ENCODE peak calls at places on chromosome 5, in nine cellular contexts. H, B, Z, W, F, L, S, R and M are unnamed samples.

GRCh38 chr5:14039576-14039975 is 95.1 kb upstream of the DNAH5 start:
- DNase-seq in B (no peak), S (no peak), Z (no peak), R (peak; percentile 44), W (peak; percentile 99), F (no peak), H (no peak), L (no peak), M (no peak)

GRCh38 chr5:74104469-74104868 is 478.5 kb downstream of the ARHGEF28 start:
- DNase-seq in W (peak; percentile 10), F (no peak), R (no peak), H (no peak), Z (no peak), L (no peak), B (no peak), S (no peak), M (no peak)

GRCh38 chr5:23466401-23466886 is 41.0 kb upstream of the PRDM9 start:
- DNase-seq in L (no peak), F (no peak), W (peak; percentile 93), S (no peak), R (no peak), H (no peak), Z (no peak), B (no peak), M (no peak)

GRCh38 chr5:143554918-143555477 is 151.5 kb upstream of the NR3C1 start:
- DNase-seq in Z (no peak), H (no peak), R (no peak), B (peak; percentile 79), L (no peak), F (no peak), W (no peak), S (no peak), M (no peak)

GRCh38 chr5:179766021-179766725 is 27.6 kb upstream of the LTC4S start:
- DNase-seq in L (no peak), H (no peak), W (no peak), R (peak; percentile 23), B (no peak), Z (no peak), S (no peak), F (no peak), M (no peak)

GRCh38 chr5:168409601-168410458 is 76.4 kb upstream of the RARS1 start:
- DNase-seq in H (no peak), L (peak; percentile 47), S (no peak), B (peak; percentile 98), Z (no peak), F (no peak), R (peak; percentile 92), W (peak; percentile 62), M (peak; percentile 47)

GRCh38 chr5:34587355-34588241 is 68.5 kb upstream of the RAI14 start:
- DNase-seq in R (peak; percentile 47), L (no peak), B (peak; percentile 92), Z (no peak), S (no peak), W (peak; percentile 76), F (no peak), H (no peak), M (no peak)

GRCh38 chr5:159034083-159034824 is 65.5 kb downstream of the EBF1 start:
- DNase-seq in W (peak; percentile 1), R (peak; percentile 57), S (no peak), Z (peak; percentile 11), F (no peak), L (no peak), H (no peak), B (peak; percentile 56), M (no peak)

GRCh38 chr5:78007232-78007631 is 231.1 kb upstream of the TBCA start:
- DNase-seq in Z (no peak), F (no peak), H (no peak), B (no peak), L (no peak), R (no peak), S (no peak), W (no peak), M (no peak)

GRCh38 chr5:124651663-124652513 is 94.6 kb downstream of the ZNF608 start:
- DNase-seq in L (peak; percentile 36), H (peak; percentile 94), W (peak; percentile 70), B (peak; percentile 88), F (peak; percentile 50), Z (peak; percentile 73), S (peak; percentile 90), R (peak; percentile 62), M (peak; percentile 76)

GRCh38 chr5:6717687-6718086 is 4.5 kb downstream of the TENT4A start:
- DNase-seq in F (no peak), B (no peak), H (peak; percentile 54), L (no peak), W (no peak), R (no peak), S (peak; percentile 69), Z (no peak), M (no peak)

GRCh38 chr5:66012271-66012670 is 85.9 kb downstream of the ERBIN start:
- DNase-seq in L (no peak), Z (no peak), S (no peak), H (no peak), B (no peak), R (no peak), W (no peak), F (no peak), M (no peak)

GRCh38 chr5:158525663-158526062 is 574.1 kb downstream of the EBF1 start:
- DNase-seq in H (no peak), S (no peak), L (no peak), R (no peak), Z (no peak), B (no peak), F (peak; percentile 21), W (no peak), M (no peak)

GRCh38 chr5:81785311-81785710 is 34.4 kb upstream of the SSBP2 start:
- DNase-seq in F (no peak), S (no peak), Z (no peak), H (no peak), R (no peak), W (peak; percentile 16), L (no peak), B (no peak), M (no peak)

GRCh38 chr5:51385214-51385613 is 2.0 kb downstream of the ISL1 start:
- DNase-seq in W (no peak), L (no peak), H (no peak), Z (no peak), R (peak; percentile 15), S (no peak), F (no peak), B (no peak), M (no peak)

GRCh38 chr5:88542786-88543185 is 274.1 kb upstream of the TMEM161B start:
- DNase-seq in F (no peak), B (no peak), W (no peak), Z (no peak), S (no peak), R (no peak), L (no peak), H (no peak), M (no peak)

GRCh38 chr5:64972591-64972990 is 203.9 kb downstream of the CWC27 start:
- DNase-seq in F (no peak), Z (no peak), B (no peak), L (no peak), W (no peak), R (no peak), H (no peak), S (no peak), M (no peak)

GRCh38 chr5:148125641-148126040 is 42.7 kb upstream of the SPINK14 start:
- DNase-seq in W (peak; percentile 60), L (no peak), Z (no peak), R (peak; percentile 8), F (no peak), S (no peak), H (no peak), B (peak; percentile 7), M (no peak)

GRCh38 chr5:133582971-133583370 is 29.4 kb downstream of the FSTL4 start:
- DNase-seq in F (no peak), R (no peak), B (no peak), S (peak; percentile 57), L (no peak), H (no peak), W (no peak), Z (no peak), M (no peak)

GRCh38 chr5:65791721-65792698 is 70.0 kb downstream of the NLN start:
- DNase-seq in H (no peak), B (no peak), F (no peak), Z (no peak), W (no peak), L (no peak), S (no peak), R (no peak), M (no peak)

DNA sequence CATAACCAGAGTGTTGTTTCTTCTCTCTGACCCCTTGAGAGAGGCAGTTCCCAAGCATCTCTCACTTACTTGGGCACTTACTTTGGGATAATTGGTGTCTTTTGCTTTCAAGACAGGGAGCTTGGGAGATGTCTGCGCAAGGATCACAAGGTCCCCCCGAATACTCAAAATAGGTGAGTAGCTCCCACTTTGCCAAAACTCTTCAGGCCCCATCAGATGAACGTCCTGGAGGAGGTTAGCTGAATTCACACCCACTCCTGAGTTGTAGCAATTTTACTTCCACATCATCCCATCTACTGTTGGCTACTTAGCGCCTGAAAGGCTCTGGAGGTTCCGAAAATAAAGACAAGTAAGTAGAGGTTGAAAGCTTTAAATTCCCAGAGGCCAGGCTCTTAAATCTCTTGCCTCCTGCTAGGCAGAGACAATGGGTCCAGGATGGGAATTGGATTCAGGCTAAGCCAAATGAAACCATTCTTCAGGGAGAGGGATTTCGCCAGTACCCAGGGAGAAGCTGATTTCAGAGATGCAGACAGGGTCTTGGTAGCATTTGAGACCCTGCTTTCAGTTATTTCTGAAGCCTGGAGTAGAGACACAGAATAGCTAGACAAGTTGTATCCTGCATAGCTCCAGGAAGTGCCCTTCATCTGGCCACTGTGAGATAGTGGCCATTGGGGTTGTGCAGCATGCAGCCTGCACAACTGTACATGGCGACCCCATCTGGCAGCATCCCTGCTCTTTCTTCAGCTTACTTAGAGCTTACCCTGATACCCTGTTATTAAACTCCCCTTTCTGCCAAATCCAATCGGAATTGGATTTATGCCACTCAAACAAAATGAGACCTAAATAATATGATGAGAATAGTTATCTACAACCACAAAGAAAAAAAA is 60.1 kb downstream of the BOD1 start:
- DNase-seq in H (no peak), S (no peak), R (no peak), L (no peak), W (no peak), Z (no peak), B (no peak), F (no peak), M (no peak)
- TF ChIP-seq CTCF in H (no peak), S (no peak), R (no peak), L (no peak), W (no peak), Z (no peak), B (no peak), F (no peak), M (no peak)

GRCh38 chr5:150589791-150590601 is 50.5 kb upstream of the SYNPO start:
- DNase-seq in L (no peak), W (no peak), H (peak; percentile 88), S (no peak), B (peak; percentile 74), F (peak; percentile 57), R (peak; percentile 72), Z (no peak), M (no peak)
- TF ChIP-seq CTCF in L (no peak), W (no peak), H (no peak), S (peak; percentile 8), B (peak; percentile 89), F (peak; percentile 53), R (peak; percentile 86), Z (no peak), M (peak; percentile 4)

GRCh38 chr5:43401827-43402226 is 10.4 kb downstream of the CCL28 start:
- DNase-seq in Z (no peak), S (no peak), R (peak; percentile 14), F (no peak), W (peak; percentile 43), B (no peak), H (no peak), L (no peak), M (no peak)
- TF ChIP-seq CTCF in Z (peak; percentile 31), S (peak; percentile 26), R (peak; percentile 56), F (no peak), W (peak; percentile 51), B (peak; percentile 46), H (no peak), L (no peak), M (no peak)

GRCh38 chr5:145887217-145887616 is 14.4 kb upstream of the GRXCR2 start:
- DNase-seq in F (no peak), S (no peak), L (no peak), B (no peak), R (no peak), H (no peak), W (peak; percentile 13), Z (no peak), M (no peak)
- TF ChIP-seq CTCF in F (no peak), S (no peak), L (no peak), B (peak; percentile 9), R (no peak), H (no peak), W (peak; percentile 38), Z (peak; percentile 20), M (no peak)